ENCODE peak calls at places on chromosomes 1 and 21, in six cellular contexts. P is posterior cingulate gyrus, T is NCI-H1092 treated with DMSO at 0.1 percent for 48 hours, U is astrocyte of the cerebellum, M is HCEC 1CT, W is bronchial epithelial cell. I is an unnamed sample.

GRCh38 chr1:157090196-157090647 is 9.4 kb downstream of the ETV3L start:
- DNase-seq in P (peak), T (peak), U (peak), M (peak), W (peak), I (peak)

GRCh38 chr1:154767315-154768240 is 102.5 kb downstream of the KCNN3 start:
- DNase-seq in P (peak), T (peak), U (no peak), M (no peak), W (no peak), I (no peak)

GRCh38 chr1:110798691-110799256 is 74.2 kb upstream of the CD53 start:
- DNase-seq in P (no peak), T (peak), U (no peak), M (no peak), W (peak), I (no peak)

GRCh38 chr1:244384066-244384465 is 67.6 kb downstream of the ADSS2 start:
- DNase-seq in P (no peak), T (no peak), U (no peak), M (no peak), W (no peak), I (no peak)

GRCh38 chr1:65681101-65681500 is 111.6 kb upstream of the PDE4B start:
- DNase-seq in P (no peak), T (no peak), U (peak), M (peak), W (peak), I (no peak)

GRCh38 chr1:61642475-61643232 is 82.3 kb downstream of the TM2D1 start:
- DNase-seq in P (no peak), T (peak), U (no peak), M (no peak), W (no peak), I (no peak)

GRCh38 chr1:241536383-241536782 is 4.2 kb downstream of the KMO start:
- DNase-seq in P (no peak), T (no peak), U (no peak), M (no peak), W (no peak), I (no peak)

GRCh38 chr1:68919070-68919469 is 422.2 kb upstream of the DEPDC1 start:
- DNase-seq in P (no peak), T (no peak), U (no peak), M (no peak), W (no peak), I (no peak)

GRCh38 chr1:87435484-87435883 is 106.8 kb downstream of the LMO4 start:
- DNase-seq in P (no peak), T (no peak), U (no peak), M (no peak), W (peak), I (no peak)

GRCh38 chr1:21671915-21672314 is 2.8 kb upstream of the RAP1GAP start:
- DNase-seq in P (no peak), T (peak), U (no peak), M (no peak), W (no peak), I (no peak)

GRCh38 chr1:201896951-201897391 is 8.3 kb downstream of the SHISA4 start:
- DNase-seq in P (no peak), T (no peak), U (no peak), M (peak), W (peak), I (no peak)

GRCh38 chr1:174005032-174005431 is 17.1 kb downstream of the RC3H1 start:
- DNase-seq in P (no peak), T (no peak), U (no peak), M (no peak), W (no peak), I (no peak)

GRCh38 chr1:1001057-1001630 is 1.2 kb upstream of the HES4 start:
- DNase-seq in P (no peak), T (no peak), U (no peak), M (no peak), W (no peak), I (no peak)

GRCh38 chr1:248791010-248791409 is 34.7 kb downstream of the SH3BP5L start:
- DNase-seq in P (no peak), T (no peak), U (no peak), M (no peak), W (no peak), I (no peak)

GRCh38 chr1:118479351-118479750 is 294.3 kb upstream of the SPAG17 start:
- DNase-seq in P (no peak), T (peak), U (no peak), M (no peak), W (no peak), I (no peak)

GRCh38 chr21:41580758-41581554 is 73.0 kb upstream of the TMPRSS2 start:
- DNase-seq in P (no peak), T (no peak), U (no peak), M (no peak), W (peak), I (no peak)

GRCh38 chr1:192601145-192602048 is 25.8 kb downstream of the RGS1 start:
- DNase-seq in P (no peak), T (no peak), U (no peak), M (peak), W (peak), I (no peak)

GRCh38 chr1:45669859-45670655 is 16.3 kb downstream of the GPBP1L1 start:
- DNase-seq in P (no peak), T (no peak), U (no peak), M (peak), W (peak), I (no peak)

GRCh38 chr1:214708321-214708960 is 105.4 kb downstream of the CENPF start:
- DNase-seq in P (no peak), T (no peak), U (no peak), M (peak), W (peak), I (no peak)

GRCh38 chr1:67611841-67612240 is 73.2 kb upstream of the GADD45A start:
- DNase-seq in P (no peak), T (no peak), U (no peak), M (no peak), W (no peak), I (no peak)

GRCh38 chr1:218878369-218878768 is 295.3 kb upstream of the LYPLAL1 start:
- DNase-seq in P (no peak), T (no peak), U (no peak), M (peak), W (peak), I (no peak)

GRCh38 chr1:16257968-16258367 is 21.0 kb upstream of the CPLANE2 start:
- DNase-seq in P (no peak), T (no peak), U (no peak), M (no peak), W (no peak), I (no peak)

GRCh38 chr1:168365719-168366474 is 85.2 kb downstream of the TBX19 start:
- DNase-seq in P (no peak), T (no peak), U (no peak), M (no peak), W (peak), I (no peak)

GRCh38 chr1:223725578-223725977 is 13.2 kb downstream of the CAPN2 start:
- DNase-seq in P (no peak), T (no peak), U (no peak), M (no peak), W (no peak), I (no peak)

GRCh38 chr1:200029035-200029623 is 1.6 kb downstream of the NR5A2 start:
- DNase-seq in P (no peak), T (peak), U (no peak), M (peak), W (peak), I (no peak)

GRCh38 chr1:9073148-9073547 is 3.7 kb upstream of the SLC2A5 start:
- DNase-seq in P (no peak), T (no peak), U (no peak), M (no peak), W (no peak), I (no peak)

GRCh38 chr1:222392571-222392970 is 155.3 kb downstream of the HHIPL2 start:
- DNase-seq in P (no peak), T (no peak), U (peak), M (peak), W (no peak), I (no peak)

GRCh38 chr1:205250699-205251098 is 23.0 kb downstream of the TMCC2 start:
- DNase-seq in P (no peak), T (no peak), U (no peak), M (no peak), W (no peak), I (no peak)

GRCh38 chr21:45256021-45256911 is 31.4 kb downstream of the POFUT2 start:
- DNase-seq in P (no peak), T (no peak), U (no peak), M (no peak), W (no peak), I (no peak)

GRCh38 chr1:100035214-100035613 is 65.4 kb downstream of the SLC35A3 start:
- DNase-seq in P (no peak), T (no peak), U (no peak), M (no peak), W (no peak), I (no peak)

GRCh38 chr1:192474080-192474683 is 101.4 kb upstream of the RGS1 start:
- DNase-seq in P (no peak), T (peak), U (no peak), M (peak), W (peak), I (no peak)

GRCh38 chr1:155200920-155201319 is 6.8 kb downstream of the THBS3 start:
- DNase-seq in P (no peak), T (no peak), U (no peak), M (no peak), W (no peak), I (no peak)

GRCh38 chr1:215887618-215888017 is 320.5 kb downstream of the KCTD3 start:
- DNase-seq in P (no peak), T (peak), U (peak), M (no peak), W (no peak), I (no peak)

GRCh38 chr1:179083031-179083345 is 1.1 kb downstream of the TOR3A start:
- DNase-seq in P (no peak), T (no peak), U (no peak), M (peak), W (no peak), I (no peak)